ENCODE peak calls at places on chromosome 10, in six cellular contexts. One of them, this sample, is unnamed.

GRCh38 chr10:32943395-32943794 is 14.6 kb downstream of the ITGB1 start:
- DNase-seq in activated CD4-positive, alpha-beta T cell treated with anti-CD3 and anti-CD28 coated beads, Interleukin-2, amount 50 U/mL, for 24 hours: no peak
- DNase-seq in SW480: no peak
- DNase-seq in C1 segment of cervical spinal cord: no peak
- DNase-seq in germinal center: no peak
- DNase-seq in dorsolateral prefrontal cortex: no peak
- DNase-seq in this sample: peak

GRCh38 chr10:6072215-6072941 is 10.2 kb upstream of the IL2RA start:
- DNase-seq in SW480: no peak
- DNase-seq in C1 segment of cervical spinal cord: no peak
- DNase-seq in activated CD4-positive, alpha-beta T cell treated with anti-CD3 and anti-CD28 coated beads, Interleukin-2, amount 50 U/mL, for 24 hours: no peak
- DNase-seq in germinal center: peak
- DNase-seq in dorsolateral prefrontal cortex: no peak
- DNase-seq in this sample: peak

GRCh38 chr10:43259981-43260761 is 6.7 kb downstream of the RASGEF1A start:
- DNase-seq in dorsolateral prefrontal cortex: no peak
- DNase-seq in C1 segment of cervical spinal cord: peak
- DNase-seq in activated CD4-positive, alpha-beta T cell treated with anti-CD3 and anti-CD28 coated beads, Interleukin-2, amount 50 U/mL, for 24 hours: no peak
- DNase-seq in germinal center: peak
- DNase-seq in SW480: no peak
- DNase-seq in this sample: peak

GRCh38 chr10:131469551-131469950 is 158.0 kb upstream of the TCERG1L start:
- DNase-seq in activated CD4-positive, alpha-beta T cell treated with anti-CD3 and anti-CD28 coated beads, Interleukin-2, amount 50 U/mL, for 24 hours: no peak
- DNase-seq in SW480: no peak
- DNase-seq in C1 segment of cervical spinal cord: no peak
- DNase-seq in dorsolateral prefrontal cortex: no peak
- DNase-seq in germinal center: no peak
- DNase-seq in this sample: no peak

GRCh38 chr10:98555011-98555619 is 108.4 kb upstream of the HPS1 start:
- DNase-seq in germinal center: no peak
- DNase-seq in C1 segment of cervical spinal cord: no peak
- DNase-seq in activated CD4-positive, alpha-beta T cell treated with anti-CD3 and anti-CD28 coated beads, Interleukin-2, amount 50 U/mL, for 24 hours: no peak
- DNase-seq in SW480: no peak
- DNase-seq in dorsolateral prefrontal cortex: no peak
- DNase-seq in this sample: no peak

GRCh38 chr10:42809670-42810069 is 27.1 kb downstream of the BMS1 start:
- DNase-seq in SW480: no peak
- DNase-seq in C1 segment of cervical spinal cord: no peak
- DNase-seq in germinal center: no peak
- DNase-seq in dorsolateral prefrontal cortex: no peak
- DNase-seq in activated CD4-positive, alpha-beta T cell treated with anti-CD3 and anti-CD28 coated beads, Interleukin-2, amount 50 U/mL, for 24 hours: no peak
- DNase-seq in this sample: no peak

GRCh38 chr10:119737827-119738226 is 12.0 kb downstream of the INPP5F start:
- DNase-seq in SW480: peak
- DNase-seq in germinal center: no peak
- DNase-seq in activated CD4-positive, alpha-beta T cell treated with anti-CD3 and anti-CD28 coated beads, Interleukin-2, amount 50 U/mL, for 24 hours: peak
- DNase-seq in dorsolateral prefrontal cortex: no peak
- DNase-seq in C1 segment of cervical spinal cord: peak
- DNase-seq in this sample: no peak

GRCh38 chr10:97127507-97127906 is 58.3 kb downstream of the SLIT1 start:
- DNase-seq in germinal center: no peak
- DNase-seq in SW480: no peak
- DNase-seq in activated CD4-positive, alpha-beta T cell treated with anti-CD3 and anti-CD28 coated beads, Interleukin-2, amount 50 U/mL, for 24 hours: no peak
- DNase-seq in dorsolateral prefrontal cortex: peak
- DNase-seq in C1 segment of cervical spinal cord: no peak
- DNase-seq in this sample: no peak

GRCh38 chr10:132002004-132002403 is 20.3 kb upstream of the BNIP3 start:
- DNase-seq in activated CD4-positive, alpha-beta T cell treated with anti-CD3 and anti-CD28 coated beads, Interleukin-2, amount 50 U/mL, for 24 hours: no peak
- DNase-seq in germinal center: no peak
- DNase-seq in SW480: no peak
- DNase-seq in C1 segment of cervical spinal cord: no peak
- DNase-seq in dorsolateral prefrontal cortex: no peak
- DNase-seq in this sample: no peak

GRCh38 chr10:43197834-43198681 is 59.8 kb downstream of the CSGALNACT2 start:
- DNase-seq in dorsolateral prefrontal cortex: peak
- DNase-seq in activated CD4-positive, alpha-beta T cell treated with anti-CD3 and anti-CD28 coated beads, Interleukin-2, amount 50 U/mL, for 24 hours: no peak
- DNase-seq in C1 segment of cervical spinal cord: no peak
- DNase-seq in germinal center: peak
- DNase-seq in SW480: no peak
- DNase-seq in this sample: peak

GRCh38 chr10:73647875-73648228 is 6.6 kb upstream of the MYOZ1 start:
- DNase-seq in SW480: no peak
- DNase-seq in dorsolateral prefrontal cortex: no peak
- DNase-seq in activated CD4-positive, alpha-beta T cell treated with anti-CD3 and anti-CD28 coated beads, Interleukin-2, amount 50 U/mL, for 24 hours: no peak
- DNase-seq in germinal center: no peak
- DNase-seq in C1 segment of cervical spinal cord: no peak
- DNase-seq in this sample: no peak

GRCh38 chr10:23702977-23703414 is 264.1 kb downstream of the OTUD1 start:
- DNase-seq in C1 segment of cervical spinal cord: no peak
- DNase-seq in germinal center: peak
- DNase-seq in activated CD4-positive, alpha-beta T cell treated with anti-CD3 and anti-CD28 coated beads, Interleukin-2, amount 50 U/mL, for 24 hours: peak
- DNase-seq in dorsolateral prefrontal cortex: peak
- DNase-seq in SW480: peak
- DNase-seq in this sample: peak

GRCh38 chr10:114491933-114492332 is 87.6 kb upstream of the AFAP1L2 start:
- DNase-seq in dorsolateral prefrontal cortex: no peak
- DNase-seq in SW480: peak
- DNase-seq in C1 segment of cervical spinal cord: no peak
- DNase-seq in activated CD4-positive, alpha-beta T cell treated with anti-CD3 and anti-CD28 coated beads, Interleukin-2, amount 50 U/mL, for 24 hours: no peak
- DNase-seq in germinal center: no peak
- DNase-seq in this sample: no peak

GRCh38 chr10:32877915-32878314 is 80.1 kb downstream of the ITGB1 start:
- DNase-seq in SW480: no peak
- DNase-seq in activated CD4-positive, alpha-beta T cell treated with anti-CD3 and anti-CD28 coated beads, Interleukin-2, amount 50 U/mL, for 24 hours: no peak
- DNase-seq in germinal center: no peak
- DNase-seq in dorsolateral prefrontal cortex: no peak
- DNase-seq in C1 segment of cervical spinal cord: no peak
- DNase-seq in this sample: no peak

GRCh38 chr10:82278401-82279182 is 403.6 kb downstream of the NRG3 start:
- DNase-seq in activated CD4-positive, alpha-beta T cell treated with anti-CD3 and anti-CD28 coated beads, Interleukin-2, amount 50 U/mL, for 24 hours: no peak
- DNase-seq in germinal center: no peak
- DNase-seq in SW480: no peak
- DNase-seq in dorsolateral prefrontal cortex: no peak
- DNase-seq in C1 segment of cervical spinal cord: no peak
- DNase-seq in this sample: peak

GRCh38 chr10:70191906-70192305 is 21.6 kb upstream of the SAR1A start:
- DNase-seq in dorsolateral prefrontal cortex: no peak
- DNase-seq in activated CD4-positive, alpha-beta T cell treated with anti-CD3 and anti-CD28 coated beads, Interleukin-2, amount 50 U/mL, for 24 hours: no peak
- DNase-seq in germinal center: no peak
- DNase-seq in C1 segment of cervical spinal cord: no peak
- DNase-seq in SW480: no peak
- DNase-seq in this sample: no peak

GRCh38 chr10:4352566-4352961 is 473.4 kb upstream of the AKR1E2 start:
- DNase-seq in dorsolateral prefrontal cortex: no peak
- DNase-seq in C1 segment of cervical spinal cord: no peak
- DNase-seq in germinal center: no peak
- DNase-seq in SW480: no peak
- DNase-seq in activated CD4-positive, alpha-beta T cell treated with anti-CD3 and anti-CD28 coated beads, Interleukin-2, amount 50 U/mL, for 24 hours: no peak
- DNase-seq in this sample: no peak

GRCh38 chr10:48744587-48744986 is 59.9 kb downstream of the WDFY4 start:
- DNase-seq in activated CD4-positive, alpha-beta T cell treated with anti-CD3 and anti-CD28 coated beads, Interleukin-2, amount 50 U/mL, for 24 hours: no peak
- DNase-seq in SW480: no peak
- DNase-seq in dorsolateral prefrontal cortex: no peak
- DNase-seq in C1 segment of cervical spinal cord: no peak
- DNase-seq in germinal center: no peak
- DNase-seq in this sample: peak

GRCh38 chr10:124032982-124033886 is 60.2 kb downstream of the CHST15 start:
- DNase-seq in dorsolateral prefrontal cortex: no peak
- DNase-seq in SW480: no peak
- DNase-seq in activated CD4-positive, alpha-beta T cell treated with anti-CD3 and anti-CD28 coated beads, Interleukin-2, amount 50 U/mL, for 24 hours: no peak
- DNase-seq in C1 segment of cervical spinal cord: peak
- DNase-seq in germinal center: no peak
- DNase-seq in this sample: no peak

GRCh38 chr10:34135515-34135914 is 679.6 kb downstream of the PARD3 start:
- DNase-seq in dorsolateral prefrontal cortex: no peak
- DNase-seq in activated CD4-positive, alpha-beta T cell treated with anti-CD3 and anti-CD28 coated beads, Interleukin-2, amount 50 U/mL, for 24 hours: no peak
- DNase-seq in germinal center: no peak
- DNase-seq in C1 segment of cervical spinal cord: no peak
- DNase-seq in SW480: no peak
- DNase-seq in this sample: peak

GRCh38 chr10:490256-490655 is 199.2 kb downstream of the DIP2C start:
- DNase-seq in SW480: no peak
- DNase-seq in dorsolateral prefrontal cortex: no peak
- DNase-seq in activated CD4-positive, alpha-beta T cell treated with anti-CD3 and anti-CD28 coated beads, Interleukin-2, amount 50 U/mL, for 24 hours: no peak
- DNase-seq in C1 segment of cervical spinal cord: no peak
- DNase-seq in germinal center: no peak
- DNase-seq in this sample: no peak

GRCh38 chr10:110617455-110618162 is 26.5 kb upstream of the RBM20 start:
- DNase-seq in germinal center: no peak
- DNase-seq in SW480: no peak
- DNase-seq in activated CD4-positive, alpha-beta T cell treated with anti-CD3 and anti-CD28 coated beads, Interleukin-2, amount 50 U/mL, for 24 hours: no peak
- DNase-seq in dorsolateral prefrontal cortex: no peak
- DNase-seq in C1 segment of cervical spinal cord: no peak
- DNase-seq in this sample: no peak

GRCh38 chr10:102453502-102453901 is 2.2 kb upstream of the C10orf95 start:
- DNase-seq in activated CD4-positive, alpha-beta T cell treated with anti-CD3 and anti-CD28 coated beads, Interleukin-2, amount 50 U/mL, for 24 hours: no peak
- DNase-seq in SW480: no peak
- DNase-seq in dorsolateral prefrontal cortex: no peak
- DNase-seq in germinal center: no peak
- DNase-seq in C1 segment of cervical spinal cord: no peak
- DNase-seq in this sample: no peak

GRCh38 chr10:48511855-48512191 is 93.0 kb downstream of the ARHGAP22 start:
- DNase-seq in C1 segment of cervical spinal cord: no peak
- DNase-seq in activated CD4-positive, alpha-beta T cell treated with anti-CD3 and anti-CD28 coated beads, Interleukin-2, amount 50 U/mL, for 24 hours: no peak
- DNase-seq in dorsolateral prefrontal cortex: no peak
- DNase-seq in germinal center: no peak
- DNase-seq in SW480: no peak
- DNase-seq in this sample: no peak

GRCh38 chr10:124206616-124207015 is 113.2 kb upstream of the CHST15 start:
- DNase-seq in germinal center: no peak
- DNase-seq in dorsolateral prefrontal cortex: no peak
- DNase-seq in activated CD4-positive, alpha-beta T cell treated with anti-CD3 and anti-CD28 coated beads, Interleukin-2, amount 50 U/mL, for 24 hours: no peak
- DNase-seq in C1 segment of cervical spinal cord: no peak
- DNase-seq in SW480: no peak
- DNase-seq in this sample: no peak

GRCh38 chr10:33799944-33800323 is 465.5 kb upstream of the NRP1 start:
- DNase-seq in C1 segment of cervical spinal cord: no peak
- DNase-seq in SW480: no peak
- DNase-seq in dorsolateral prefrontal cortex: no peak
- DNase-seq in germinal center: no peak
- DNase-seq in activated CD4-positive, alpha-beta T cell treated with anti-CD3 and anti-CD28 coated beads, Interleukin-2, amount 50 U/mL, for 24 hours: no peak
- DNase-seq in this sample: no peak

GRCh38 chr10:102726274-102726673 is 11.8 kb downstream of the SFXN2 start:
- DNase-seq in SW480: no peak
- DNase-seq in dorsolateral prefrontal cortex: no peak
- DNase-seq in activated CD4-positive, alpha-beta T cell treated with anti-CD3 and anti-CD28 coated beads, Interleukin-2, amount 50 U/mL, for 24 hours: no peak
- DNase-seq in germinal center: no peak
- DNase-seq in C1 segment of cervical spinal cord: peak
- DNase-seq in this sample: no peak

GRCh38 chr10:44310762-44311562 is 73.9 kb downstream of the CXCL12 start:
- DNase-seq in activated CD4-positive, alpha-beta T cell treated with anti-CD3 and anti-CD28 coated beads, Interleukin-2, amount 50 U/mL, for 24 hours: peak
- DNase-seq in SW480: peak
- DNase-seq in C1 segment of cervical spinal cord: peak
- DNase-seq in germinal center: peak
- DNase-seq in dorsolateral prefrontal cortex: peak
- DNase-seq in this sample: peak

GRCh38 chr10:29839826-29840515 is 205.2 kb upstream of the SVIL start:
- DNase-seq in activated CD4-positive, alpha-beta T cell treated with anti-CD3 and anti-CD28 coated beads, Interleukin-2, amount 50 U/mL, for 24 hours: no peak
- DNase-seq in C1 segment of cervical spinal cord: no peak
- DNase-seq in SW480: no peak
- DNase-seq in germinal center: no peak
- DNase-seq in dorsolateral prefrontal cortex: no peak
- DNase-seq in this sample: no peak

GRCh38 chr10:91284486-91285090 is 64.1 kb downstream of the PCGF5 start:
- DNase-seq in SW480: no peak
- DNase-seq in germinal center: no peak
- DNase-seq in C1 segment of cervical spinal cord: no peak
- DNase-seq in activated CD4-positive, alpha-beta T cell treated with anti-CD3 and anti-CD28 coated beads, Interleukin-2, amount 50 U/mL, for 24 hours: no peak
- DNase-seq in dorsolateral prefrontal cortex: no peak
- DNase-seq in this sample: no peak

GRCh38 chr10:89283988-89284475 is 17.8 kb upstream of the IFIT2 start:
- DNase-seq in SW480: peak
- DNase-seq in germinal center: no peak
- DNase-seq in activated CD4-positive, alpha-beta T cell treated with anti-CD3 and anti-CD28 coated beads, Interleukin-2, amount 50 U/mL, for 24 hours: no peak
- DNase-seq in dorsolateral prefrontal cortex: no peak
- DNase-seq in C1 segment of cervical spinal cord: peak
- DNase-seq in this sample: no peak

GRCh38 chr10:10821926-10822325 is 195.7 kb upstream of the CELF2 start:
- DNase-seq in germinal center: no peak
- DNase-seq in dorsolateral prefrontal cortex: no peak
- DNase-seq in C1 segment of cervical spinal cord: no peak
- DNase-seq in SW480: no peak
- DNase-seq in activated CD4-positive, alpha-beta T cell treated with anti-CD3 and anti-CD28 coated beads, Interleukin-2, amount 50 U/mL, for 24 hours: no peak
- DNase-seq in this sample: peak

GRCh38 chr10:44848211-44848610 is 62.9 kb upstream of the TMEM72 start:
- DNase-seq in activated CD4-positive, alpha-beta T cell treated with anti-CD3 and anti-CD28 coated beads, Interleukin-2, amount 50 U/mL, for 24 hours: no peak
- DNase-seq in dorsolateral prefrontal cortex: no peak
- DNase-seq in germinal center: no peak
- DNase-seq in C1 segment of cervical spinal cord: no peak
- DNase-seq in SW480: no peak
- DNase-seq in this sample: no peak

GRCh38 chr10:119479048-119479394 is 63.5 kb downstream of the RGS10 start:
- DNase-seq in SW480: no peak
- DNase-seq in activated CD4-positive, alpha-beta T cell treated with anti-CD3 and anti-CD28 coated beads, Interleukin-2, amount 50 U/mL, for 24 hours: no peak
- DNase-seq in germinal center: no peak
- DNase-seq in dorsolateral prefrontal cortex: no peak
- DNase-seq in C1 segment of cervical spinal cord: peak
- DNase-seq in this sample: no peak